ENCODE peak calls at places on chromosome 18, in eight cellular contexts. I, E, L, A, G, T, W and S are unnamed samples.

GRCh38 chr18:46422552-46423055 is 234.4 kb downstream of the LOXHD1 start:
- DNase-seq in I (no peak), E (no peak), L (no peak), A (no peak), G (no peak), T (no peak), W (no peak), S (no peak)

GRCh38 chr18:75779910-75780309 is 352.4 kb upstream of the SMIM21 start:
- DNase-seq in I (no peak), E (no peak), L (no peak), A (no peak), G (no peak), T (no peak), W (no peak), S (no peak)

GRCh38 chr18:12092398-12093229 is 1.0 kb upstream of the ANKRD62 start:
- DNase-seq in I (no peak), E (no peak), L (no peak), A (peak), G (no peak), T (no peak), W (no peak), S (no peak)

GRCh38 chr18:35026407-35027061 is 14.7 kb upstream of the MAPRE2 start:
- DNase-seq in I (no peak), E (no peak), L (peak), A (no peak), G (no peak), T (peak), W (peak), S (no peak)

GRCh38 chr18:79400091-79400590 is 4.4 kb downstream of the NFATC1 start:
- DNase-seq in I (no peak), E (no peak), L (peak), A (no peak), G (no peak), T (peak), W (peak), S (no peak)

GRCh38 chr18:70072678-70073077 is 125.0 kb upstream of the CD226 start:
- DNase-seq in I (no peak), E (no peak), L (no peak), A (no peak), G (no peak), T (no peak), W (no peak), S (no peak)

GRCh38 chr18:1408331-1408835 is 503.7 kb downstream of the ADCYAP1 start:
- DNase-seq in I (no peak), E (no peak), L (no peak), A (no peak), G (no peak), T (no peak), W (no peak), S (no peak)

GRCh38 chr18:48894799-48895346 is 55.9 kb downstream of the SMAD7 start:
- DNase-seq in I (no peak), E (no peak), L (no peak), A (no peak), G (no peak), T (no peak), W (no peak), S (no peak)

GRCh38 chr18:27632706-27633105 is 447.6 kb upstream of the CHST9 start:
- DNase-seq in I (no peak), E (no peak), L (no peak), A (no peak), G (no peak), T (no peak), W (no peak), S (no peak)

DNA sequence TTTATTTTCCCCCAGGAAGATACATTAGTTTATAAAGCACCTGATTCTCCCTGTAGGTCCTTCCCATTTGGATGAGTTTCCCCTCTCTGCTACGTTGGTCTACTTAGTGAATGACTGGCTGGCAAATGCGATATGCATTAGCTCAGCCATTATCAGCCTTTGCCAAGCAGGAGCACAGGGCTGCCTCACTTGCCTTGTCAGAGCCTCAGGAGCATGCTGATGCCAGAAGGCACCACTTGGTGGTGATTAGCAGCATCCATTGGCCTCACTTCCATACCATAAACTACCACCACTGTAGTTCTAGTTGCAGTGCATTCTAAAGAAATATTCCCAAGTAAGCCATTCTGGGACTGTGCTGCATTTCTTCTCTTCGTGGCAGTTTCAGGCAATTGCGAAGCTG is 442.8 kb upstream of the CHST9 start:
- DNase-seq in I (no peak), E (no peak), L (no peak), A (no peak), G (no peak), T (no peak), W (no peak), S (no peak)
- TF ChIP-seq CTCF in I (no peak), E (no peak), L (no peak), A (no peak), G (no peak), T (no peak), W (no peak), S (peak)

GRCh38 chr18:36296591-36297418 is 708 bp upstream of the FHOD3 start:
- DNase-seq in I (peak), E (no peak), L (no peak), A (peak), G (no peak), T (no peak), W (no peak), S (peak)
- TF ChIP-seq CTCF in I (peak), E (peak), L (no peak), A (peak), G (peak), T (no peak), W (no peak), S (peak)

DNA sequence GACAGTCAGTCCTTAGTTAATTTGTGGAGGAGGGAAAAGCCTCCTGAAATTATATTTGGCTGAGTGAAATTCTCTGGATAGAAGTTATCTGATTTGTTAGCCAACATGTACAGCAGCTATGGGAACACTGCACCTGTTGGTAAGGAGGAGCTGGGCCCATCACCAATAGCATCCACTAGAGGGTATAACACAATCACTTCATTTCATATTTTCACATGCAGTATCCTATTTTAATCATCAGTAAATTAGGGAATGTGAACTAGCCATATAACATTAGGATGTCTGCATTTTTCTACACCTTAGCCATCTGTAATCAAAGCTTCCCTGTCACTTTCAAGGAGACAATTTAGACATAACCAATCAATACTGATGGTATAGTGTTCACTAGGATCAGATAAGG is 818.4 kb upstream of the CDH2 start:
- DNase-seq in I (no peak), E (no peak), L (no peak), A (no peak), G (no peak), T (no peak), W (no peak), S (no peak)
- TF ChIP-seq CTCF in I (no peak), E (peak), L (no peak), A (no peak), G (peak), T (no peak), W (no peak), S (peak)

GRCh38 chr18:76874643-76875389 is 52.5 kb downstream of the ZNF236 start:
- DNase-seq in I (no peak), E (no peak), L (no peak), A (peak), G (no peak), T (no peak), W (no peak), S (no peak)
- TF ChIP-seq CTCF in I (no peak), E (no peak), L (no peak), A (no peak), G (no peak), T (no peak), W (no peak), S (no peak)

DNA sequence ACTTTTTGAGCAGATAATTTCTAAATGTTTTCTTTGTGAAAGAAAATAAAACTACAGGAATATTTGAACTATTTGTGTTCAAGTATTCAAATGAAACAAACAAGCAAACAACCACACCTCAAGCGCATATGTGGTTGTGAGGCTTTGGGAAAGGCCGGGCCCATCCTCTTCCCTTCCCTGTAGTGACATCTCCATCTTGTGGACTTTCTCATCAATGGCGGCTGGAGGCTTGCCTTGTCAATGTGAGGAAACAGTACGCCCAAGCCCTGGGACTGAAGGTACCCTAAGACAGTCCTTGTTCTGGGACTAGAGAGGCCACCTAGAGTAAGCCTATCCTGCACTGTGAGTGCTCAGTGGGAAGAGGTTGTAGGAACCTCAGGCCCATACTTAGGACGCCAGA is 166.8 kb downstream of the TPGS2 start:
- DNase-seq in I (no peak), E (no peak), L (no peak), A (peak), G (no peak), T (no peak), W (no peak), S (no peak)
- TF ChIP-seq CTCF in I (no peak), E (peak), L (no peak), A (no peak), G (peak), T (no peak), W (no peak), S (no peak)

GRCh38 chr18:50051288-50051687 is 143.7 kb downstream of the MYO5B start:
- DNase-seq in I (no peak), E (no peak), L (no peak), A (no peak), G (no peak), T (no peak), W (no peak), S (no peak)
- TF ChIP-seq CTCF in I (no peak), E (no peak), L (no peak), A (no peak), G (peak), T (no peak), W (peak), S (peak)

GRCh38 chr18:5546660-5547059 is 2.9 kb upstream of the EPB41L3 start:
- DNase-seq in I (no peak), E (no peak), L (no peak), A (peak), G (peak), T (no peak), W (no peak), S (no peak)
- TF ChIP-seq CTCF in I (no peak), E (peak), L (no peak), A (no peak), G (peak), T (peak), W (peak), S (peak)

GRCh38 chr18:51559902-51560287 is 362.4 kb upstream of the MEX3C start:
- DNase-seq in I (no peak), E (no peak), L (no peak), A (no peak), G (no peak), T (no peak), W (no peak), S (no peak)
- TF ChIP-seq CTCF in I (no peak), E (no peak), L (no peak), A (no peak), G (peak), T (no peak), W (no peak), S (no peak)